ENCODE peak calls at places on chromosomes 2 and 18, in six cellular contexts. B is uterus, D is esophagus squamous epithelium, Q is body of pancreas, Y is adrenal gland, N is sigmoid colon. X is an unnamed sample.

GRCh38 chr18:30358545-30358944 is 684.0 kb downstream of the DSC3 start:
- DNase-seq in B (no peak), D (no peak), Q (no peak), Y (no peak), N (no peak), X (no peak)

GRCh38 chr18:50061876-50062517 is 132.9 kb downstream of the MYO5B start:
- DNase-seq in B (no peak), D (no peak), Q (peak), Y (no peak), N (no peak), X (no peak)

GRCh38 chr2:146124741-146125140 is 1604.8 kb upstream of the ZEB2 start:
- DNase-seq in B (no peak), D (no peak), Q (no peak), Y (no peak), N (no peak), X (no peak)

GRCh38 chr2:153163055-153163454 is 315.5 kb downstream of the RPRM start:
- DNase-seq in B (peak), D (no peak), Q (peak), Y (peak), N (no peak), X (no peak)

GRCh38 chr18:26417190-26417589 is 131.2 kb downstream of the KCTD1 start:
- DNase-seq in B (no peak), D (no peak), Q (no peak), Y (no peak), N (peak), X (no peak)

GRCh38 chr2:46893231-46893943 is 22.2 kb downstream of the MCFD2 start:
- DNase-seq in B (peak), D (no peak), Q (no peak), Y (no peak), N (no peak), X (no peak)

GRCh38 chr2:149167941-149168340 is 129.4 kb downstream of the LYPD6B start:
- DNase-seq in B (no peak), D (no peak), Q (no peak), Y (no peak), N (no peak), X (no peak)

GRCh38 chr2:19124135-19124534 is 234.3 kb downstream of the OSR1 start:
- DNase-seq in B (no peak), D (no peak), Q (no peak), Y (no peak), N (no peak), X (peak)

GRCh38 chr2:241701155-241701404 is 759 bp upstream of the ING5 start:
- DNase-seq in B (no peak), D (peak), Q (no peak), Y (no peak), N (no peak), X (no peak)

GRCh38 chr2:240127351-240127750 is 8.8 kb downstream of the COPS9 start:
- DNase-seq in B (no peak), D (no peak), Q (no peak), Y (no peak), N (no peak), X (no peak)

GRCh38 chr2:219459460-219460311 is 25.0 kb downstream of the SPEG start:
- DNase-seq in B (peak), D (no peak), Q (peak), Y (peak), N (peak), X (peak)

GRCh38 chr2:72035518-72036172 is 112.0 kb downstream of the CYP26B1 start:
- DNase-seq in B (no peak), D (no peak), Q (no peak), Y (peak), N (no peak), X (no peak)

GRCh38 chr2:233689498-233689897 is 3.2 kb upstream of the UGT1A6 start:
- DNase-seq in B (no peak), D (no peak), Q (no peak), Y (no peak), N (no peak), X (no peak)
- TF ChIP-seq POLR2A in B (no peak), D (no peak), Q (no peak), Y (no peak), N (no peak), X (no peak)

GRCh38 chr2:130390460-130391057 is 34.7 kb downstream of the PTPN18 start:
- DNase-seq in B (no peak), D (no peak), Q (peak), Y (peak), N (peak), X (no peak)
- TF ChIP-seq POLR2A in B (no peak), D (no peak), Q (peak), Y (no peak), N (no peak), X (no peak)

DNA sequence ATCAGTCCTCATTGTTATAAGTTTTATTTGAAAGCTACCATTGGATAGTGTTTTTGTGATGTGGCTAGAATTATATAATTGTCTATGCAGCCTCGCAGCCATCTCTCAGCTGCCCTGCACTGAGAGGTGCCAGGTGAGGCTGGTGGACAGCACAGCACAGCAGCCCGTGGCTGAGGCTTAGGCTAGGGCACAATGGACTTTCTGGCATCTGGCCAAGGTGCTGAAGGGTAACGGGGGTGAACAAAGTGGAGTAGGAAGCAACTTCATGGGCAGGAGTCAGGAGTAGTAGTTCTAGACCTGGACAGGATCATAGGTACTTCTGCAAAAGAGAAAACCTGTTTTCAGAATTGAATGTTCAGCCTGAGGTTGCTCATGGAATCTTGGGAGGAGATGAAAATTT is 15.2 kb downstream of the RASGRP3 start:
- DNase-seq in B (no peak), D (no peak), Q (no peak), Y (no peak), N (no peak), X (no peak)
- TF ChIP-seq POLR2A in B (no peak), D (no peak), Q (no peak), Y (no peak), N (no peak), X (no peak)

GRCh38 chr2:33494877-33495641 is 18.6 kb downstream of the RASGRP3 start:
- DNase-seq in B (no peak), D (no peak), Q (no peak), Y (no peak), N (no peak), X (no peak)
- TF ChIP-seq POLR2A in B (no peak), D (no peak), Q (no peak), Y (no peak), N (no peak), X (no peak)

GRCh38 chr2:239003933-239004636 is 156.2 kb downstream of the TWIST2 start:
- DNase-seq in B (no peak), D (no peak), Q (no peak), Y (no peak), N (peak), X (no peak)

GRCh38 chr2:239002960-239003932 is 155.4 kb downstream of the TWIST2 start:
- DNase-seq in B (peak), D (no peak), Q (no peak), Y (no peak), N (peak), X (no peak)

GRCh38 chr2:239006886-239007285 is 159.0 kb downstream of the TWIST2 start:
- DNase-seq in B (no peak), D (no peak), Q (no peak), Y (no peak), N (no peak), X (peak)

GRCh38 chr2:239008004-239008403 is 160.1 kb downstream of the TWIST2 start:
- DNase-seq in B (peak), D (no peak), Q (no peak), Y (no peak), N (peak), X (no peak)

GRCh38 chr2:239005586-239005985 is 157.7 kb downstream of the TWIST2 start:
- DNase-seq in B (no peak), D (no peak), Q (no peak), Y (no peak), N (peak), X (no peak)
- TF ChIP-seq POLR2A in B (no peak), D (no peak), Q (no peak), Y (no peak), N (no peak), X (no peak)

GRCh38 chr2:98731709-98732349 is 897 bp upstream of the MGAT4A start:
- DNase-seq in B (no peak), D (no peak), Q (no peak), Y (no peak), N (no peak), X (no peak)

GRCh38 chr2:98730053-98730850 is 680 bp downstream of the MGAT4A start:
- DNase-seq in B (peak), D (no peak), Q (peak), Y (peak), N (peak), X (no peak)

GRCh38 chr2:98729652-98730051 is 1.3 kb downstream of the MGAT4A start:
- DNase-seq in B (no peak), D (no peak), Q (no peak), Y (no peak), N (no peak), X (no peak)

GRCh38 chr2:98732430-98733051 is 1.6 kb upstream of the MGAT4A start:
- DNase-seq in B (no peak), D (no peak), Q (no peak), Y (no peak), N (no peak), X (no peak)

GRCh38 chr2:98730851-98731708 is at the start of gene MGAT4A:
- DNase-seq in B (peak), D (no peak), Q (peak), Y (peak), N (peak), X (peak)
- TF ChIP-seq POLR2A in B (peak), D (peak), Q (peak), Y (peak), N (no peak), X (peak)

X was measured in H54.